ENCODE peak calls at places on chromosomes 12 and 14, in four cellular contexts. X, Z, E and Q are unnamed samples. For H3K27me3 and H3K4me1, the result is how much of the 10 kb centered on the place peaks cover.

GRCh38 chr12:116692605-116693004 is 45.3 kb downstream of the SPRING1 start:
- DNase-seq in X (no peak), Z (no peak), E (no peak), Q (no peak)

GRCh38 chr12:50764861-50765324 is 992 bp downstream of the ATF1 start:
- DNase-seq in X (peak), Z (peak), E (peak), Q (peak)

GRCh38 chr12:16590645-16591044 is 15.3 kb downstream of the LMO3 start:
- DNase-seq in X (no peak), Z (no peak), E (no peak), Q (no peak)

GRCh38 chr14:62743569-62743968 is 301.7 kb downstream of the KCNH5 start:
- DNase-seq in X (no peak), Z (no peak), E (no peak), Q (no peak)

GRCh38 chr12:52279683-52280318 is 5.4 kb downstream of the KRT86 start:
- DNase-seq in X (no peak), Z (peak), E (no peak), Q (no peak)

GRCh38 chr12:78062781-78063180 is 232.1 kb downstream of the NAV3 start:
- DNase-seq in X (peak), Z (peak), E (no peak), Q (no peak)

GRCh38 chr14:96852823-96853422 is 55.7 kb downstream of the VRK1 start:
- DNase-seq in X (peak), Z (peak), E (no peak), Q (no peak)

GRCh38 chr14:70962935-70963334 is 55.7 kb downstream of the PCNX1 start:
- DNase-seq in X (no peak), Z (no peak), E (no peak), Q (no peak)

GRCh38 chr12:62779488-62779887 is 155.5 kb downstream of the PPM1H start:
- DNase-seq in X (no peak), Z (no peak), E (no peak), Q (no peak)

GRCh38 chr14:96464136-96464535 is 38.0 kb upstream of the PAPOLA start:
- DNase-seq in X (no peak), Z (no peak), E (no peak), Q (no peak)

GRCh38 chr12:15534322-15534721 is 212.0 kb downstream of the PTPRO start:
- DNase-seq in X (peak), Z (no peak), E (peak), Q (peak)

GRCh38 chr14:39558525-39558924 is 126.3 kb upstream of the FBXO33 start:
- DNase-seq in X (no peak), Z (no peak), E (no peak), Q (no peak)

GRCh38 chr12:8785499-8785898 is 36.9 kb upstream of the A2ML1 start:
- DNase-seq in X (no peak), Z (no peak), E (no peak), Q (no peak)

GRCh38 chr12:26011099-26011498 is 52.6 kb downstream of the RASSF8 start:
- DNase-seq in X (peak), Z (no peak), E (no peak), Q (no peak)

GRCh38 chr12:16531623-16532022 is 74.3 kb downstream of the LMO3 start:
- DNase-seq in X (no peak), Z (no peak), E (no peak), Q (no peak)

GRCh38 chr12:67456281-67456918 is 187.2 kb downstream of the CAND1 start:
- DNase-seq in X (peak), Z (peak), E (no peak), Q (no peak)

GRCh38 chr12:93943766-93944165 is 204.6 kb upstream of the PLXNC1 start:
- DNase-seq in X (peak), Z (peak), E (no peak), Q (no peak)

GRCh38 chr12:7092229-7092985 is at the start of gene C1R:
- DNase-seq in X (peak), Z (peak), E (peak), Q (peak)
- H3K27ac ChIP-seq in X (peak), Z (no peak), E (no peak), Q (peak)

GRCh38 chr12:53324779-53325538 is 3.5 kb upstream of the AAAS start:
- DNase-seq in X (peak), Z (peak), E (peak), Q (peak)
- H3K27me3 ChIP-seq in X (under half), Z (under half), E (under half), Q (under half)

GRCh38 chr14:23610815-23611289 is 25.3 kb upstream of the DHRS2 start:
- DNase-seq in X (no peak), Z (no peak), E (no peak), Q (no peak)

GRCh38 chr14:23612802-23613201 is 23.4 kb upstream of the DHRS2 start:
- DNase-seq in X (no peak), Z (no peak), E (no peak), Q (no peak)

GRCh38 chr14:23612354-23612732 is 23.8 kb upstream of the DHRS2 start:
- DNase-seq in X (no peak), Z (no peak), E (no peak), Q (no peak)

GRCh38 chr14:23614395-23614828 is 21.8 kb upstream of the DHRS2 start:
- DNase-seq in X (no peak), Z (no peak), E (no peak), Q (no peak)

DNA sequence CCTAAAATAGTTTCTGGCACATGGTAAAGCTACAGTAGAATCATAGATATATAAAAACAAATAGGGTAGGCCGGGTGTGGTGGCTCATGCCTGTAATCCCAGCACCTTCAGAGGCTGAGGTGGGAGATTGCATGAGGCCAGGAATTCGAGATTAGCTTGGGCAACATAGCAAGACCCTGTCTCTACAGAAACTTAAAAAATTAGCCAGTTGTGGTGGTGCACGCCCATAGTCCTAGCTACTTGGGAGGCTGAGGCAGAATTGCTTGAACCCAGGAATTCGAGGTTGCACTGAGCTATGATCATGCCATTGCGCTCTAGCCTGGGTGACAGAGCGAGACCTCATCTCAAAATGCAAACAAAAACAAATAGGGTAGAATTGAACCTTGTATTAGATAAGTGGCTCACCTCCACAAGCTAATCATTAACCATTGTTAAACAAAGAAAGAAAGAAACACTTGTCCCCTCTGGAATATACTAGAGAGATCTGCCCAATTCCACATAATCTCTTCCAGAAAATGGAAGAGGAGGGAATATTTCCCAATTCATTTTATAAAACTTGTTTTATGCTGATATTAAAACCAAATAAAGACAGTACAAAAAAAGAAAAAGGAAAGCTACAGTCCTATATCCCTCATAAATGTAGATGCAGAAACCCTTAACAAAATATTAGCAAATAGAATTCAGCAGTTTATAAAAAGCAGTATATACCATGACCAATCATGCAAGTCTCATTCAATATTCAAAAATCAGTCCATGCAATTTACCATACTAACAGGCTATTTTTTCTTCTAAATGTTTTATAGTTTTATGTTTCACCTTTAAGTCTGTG is 22.7 kb upstream of the DHRS2 start:
- DNase-seq in X (no peak), Z (no peak), E (no peak), Q (no peak)
- H3K4me1 ChIP-seq in X (under half), Z (under half), E (under half), Q (under half)

DNA sequence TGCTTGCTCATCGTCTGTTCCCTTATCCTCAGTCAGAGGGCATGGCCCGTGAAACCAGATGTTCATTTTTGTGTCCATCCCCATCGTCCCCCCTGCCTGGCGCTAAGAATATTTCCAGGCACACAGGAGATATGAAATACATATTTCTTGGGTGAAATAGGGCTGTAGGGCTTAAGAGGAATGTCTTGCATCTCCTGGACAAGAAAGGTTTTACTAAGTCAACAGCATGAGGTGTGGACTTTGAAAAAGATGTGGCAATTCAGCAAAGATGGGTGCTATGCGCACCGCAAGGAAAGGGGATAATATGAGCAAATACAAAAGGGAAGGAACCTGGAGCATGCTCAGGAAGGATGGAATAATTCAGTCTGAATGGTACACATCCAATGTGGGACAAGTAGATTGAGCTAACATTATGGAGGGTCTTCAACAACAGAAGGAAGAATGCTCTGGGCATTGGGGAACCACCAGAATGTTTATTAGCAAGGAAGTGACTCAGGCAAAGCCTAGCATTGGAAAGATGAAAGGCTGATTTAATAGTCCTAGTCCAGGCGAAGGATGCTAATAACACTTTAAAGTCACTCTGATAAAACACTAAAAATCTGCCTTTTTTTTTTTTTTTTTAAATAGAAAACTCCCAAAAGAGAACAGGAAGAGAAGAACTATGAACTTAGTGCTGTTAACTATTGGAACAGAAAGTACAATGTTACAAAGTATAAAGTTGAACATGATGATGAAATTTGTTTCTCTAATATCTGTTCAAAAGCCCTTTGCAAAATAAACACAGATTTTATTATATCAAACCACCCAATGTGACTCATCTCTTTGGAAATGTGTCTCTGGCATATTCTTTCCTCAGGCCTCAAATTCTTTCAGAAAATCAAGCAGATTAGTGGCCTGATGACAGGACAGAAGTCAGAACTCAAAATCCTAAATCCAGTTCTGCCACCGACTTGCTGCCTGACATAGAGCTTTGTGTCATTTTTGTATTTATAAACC is 449.5 kb downstream of the BCAT1 start:
- DNase-seq in X (peak), Z (no peak), E (no peak), Q (no peak)
- H3K27ac ChIP-seq in X (peak), Z (no peak), E (no peak), Q (no peak)

GRCh38 chr14:60505448-60505847 is 3.5 kb upstream of the SIX6 start:
- DNase-seq in X (no peak), Z (no peak), E (no peak), Q (no peak)
- H3K27me3 ChIP-seq in X (half or more), Z (half or more), E (under half), Q (under half)

DNA sequence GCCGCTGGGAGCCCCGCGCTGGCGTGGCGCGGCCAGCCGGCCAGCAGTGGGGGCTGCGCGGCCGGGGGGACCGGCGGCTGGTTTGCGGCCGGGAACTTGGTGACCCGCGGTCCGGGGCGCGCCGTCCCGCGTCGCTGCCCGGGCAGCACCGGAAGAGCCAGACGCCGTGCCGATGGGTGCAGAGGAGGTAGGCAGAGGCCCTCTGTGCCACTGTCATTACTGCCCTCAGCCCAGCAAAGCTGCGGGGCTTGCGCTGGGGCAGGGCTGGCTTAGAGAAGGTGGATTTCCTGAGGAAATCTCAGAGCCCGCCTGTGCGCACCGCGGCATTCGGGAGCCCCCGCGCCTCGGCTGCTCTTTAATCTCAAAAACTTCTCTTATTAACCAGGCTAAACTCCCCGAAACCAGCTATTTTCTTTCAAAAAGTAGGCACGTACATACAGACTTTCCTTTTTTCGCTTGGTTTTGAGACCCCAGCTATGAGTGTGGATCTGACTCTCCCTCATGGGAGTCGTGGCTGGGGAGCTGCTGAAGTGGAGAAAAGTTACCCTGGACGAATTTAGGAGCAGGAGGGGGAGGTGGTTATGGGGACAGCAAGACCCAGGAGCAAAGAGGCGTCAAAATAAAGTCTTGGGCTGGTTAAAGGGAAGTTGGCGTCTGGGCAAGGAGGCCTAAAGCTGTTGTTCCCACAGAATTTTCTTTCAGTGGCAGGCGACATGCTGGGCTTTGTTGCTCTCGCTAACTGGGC is 790 bp downstream of the SUSD6 start:
- DNase-seq in X (peak), Z (peak), E (peak), Q (peak)
- H3K4me1 ChIP-seq in X (under half), Z (under half), E (under half), Q (half or more)

GRCh38 chr12:107669946-107670345 is 15.7 kb upstream of the PWP1 start:
- DNase-seq in X (no peak), Z (no peak), E (no peak), Q (no peak)
- H3K27ac ChIP-seq in X (no peak), Z (no peak), E (peak), Q (no peak)